ENCODE peak calls at places on chromosomes 5 and 9, in seven cellular contexts. Y, Q, W, B, U, T and F are unnamed samples.

GRCh38 chr5:3518057-3518456 is 77.6 kb upstream of the IRX1 start:
- DNase-seq in Y (no peak), Q (no peak), W (no peak), B (no peak), U (no peak), T (no peak), F (no peak)

GRCh38 chr9:92637886-92638620 is 31.9 kb downstream of the IPPK start:
- DNase-seq in Y (no peak), Q (no peak), W (peak), B (no peak), U (no peak), T (no peak), F (no peak)

GRCh38 chr9:85055506-85056202 is 386.1 kb downstream of the NTRK2 start:
- DNase-seq in Y (no peak), Q (no peak), W (no peak), B (no peak), U (no peak), T (no peak), F (no peak)

GRCh38 chr5:142922223-142922952 is 152.2 kb downstream of the ARHGAP26 start:
- DNase-seq in Y (no peak), Q (peak), W (no peak), B (peak), U (no peak), T (no peak), F (no peak)

GRCh38 chr9:108724669-108725068 is 131.1 kb downstream of the ACTL7B start:
- DNase-seq in Y (no peak), Q (no peak), W (no peak), B (no peak), U (no peak), T (no peak), F (no peak)

GRCh38 chr9:121498487-121499176 is 1.0 kb downstream of the GGTA1 start:
- DNase-seq in Y (peak), Q (peak), W (peak), B (peak), U (no peak), T (no peak), F (no peak)

GRCh38 chr9:81410201-81410600 is 279.1 kb downstream of the TLE1 start:
- DNase-seq in Y (no peak), Q (peak), W (no peak), B (no peak), U (no peak), T (no peak), F (no peak)

GRCh38 chr9:132694144-132694543 is 23.9 kb downstream of the GTF3C4 start:
- DNase-seq in Y (no peak), Q (peak), W (no peak), B (peak), U (peak), T (no peak), F (no peak)

GRCh38 chr5:38681966-38682365 is 125.5 kb upstream of the LIFR start:
- DNase-seq in Y (no peak), Q (no peak), W (no peak), B (peak), U (no peak), T (no peak), F (no peak)

GRCh38 chr5:145637396-145637795 is 197.7 kb downstream of the PRELID2 start:
- DNase-seq in Y (no peak), Q (no peak), W (no peak), B (no peak), U (no peak), T (no peak), F (peak)

GRCh38 chr9:31032206-31032605 is 1352.2 kb upstream of the ACO1 start:
- DNase-seq in Y (no peak), Q (no peak), W (no peak), B (no peak), U (no peak), T (no peak), F (no peak)

GRCh38 chr9:109815366-109815947 is 35.5 kb downstream of the PALM2AKAP2 start:
- DNase-seq in Y (no peak), Q (peak), W (no peak), B (peak), U (no peak), T (no peak), F (no peak)

GRCh38 chr5:6705088-6705487 is 8.1 kb upstream of the TENT4A start:
- DNase-seq in Y (no peak), Q (no peak), W (no peak), B (no peak), U (no peak), T (no peak), F (no peak)

GRCh38 chr9:121454972-121455371 is 44.7 kb downstream of the GGTA1 start:
- DNase-seq in Y (no peak), Q (no peak), W (no peak), B (no peak), U (no peak), T (no peak), F (no peak)

GRCh38 chr9:87661241-87661640 is 64.7 kb upstream of the CTSL start:
- DNase-seq in Y (no peak), Q (no peak), W (no peak), B (no peak), U (no peak), T (no peak), F (no peak)

GRCh38 chr9:134301387-134302129 is 24.7 kb upstream of the RXRA start:
- DNase-seq in Y (peak), Q (no peak), W (no peak), B (no peak), U (no peak), T (no peak), F (no peak)

GRCh38 chr9:127108182-127108876 is 14.1 kb downstream of the ANGPTL2 start:
- DNase-seq in Y (no peak), Q (no peak), W (no peak), B (no peak), U (no peak), T (no peak), F (no peak)

GRCh38 chr9:92749071-92749933 is 15.3 kb downstream of the BICD2 start:
- DNase-seq in Y (peak), Q (no peak), W (no peak), B (no peak), U (no peak), T (no peak), F (no peak)

GRCh38 chr5:146188358-146188757 is 5.9 kb upstream of the LARS1 start:
- DNase-seq in Y (no peak), Q (no peak), W (no peak), B (no peak), U (no peak), T (no peak), F (no peak)

GRCh38 chr5:8848997-8849585 is 696.8 kb downstream of the SEMA5A start:
- DNase-seq in Y (no peak), Q (no peak), W (no peak), B (no peak), U (no peak), T (no peak), F (peak)

GRCh38 chr5:170758481-170758880 is 25.0 kb upstream of the GABRP start:
- DNase-seq in Y (no peak), Q (no peak), W (no peak), B (no peak), U (no peak), T (no peak), F (no peak)

GRCh38 chr5:139181835-139182452 is 16.2 kb downstream of the SIL1 start:
- DNase-seq in Y (no peak), Q (no peak), W (no peak), B (peak), U (no peak), T (no peak), F (no peak)

GRCh38 chr5:3615217-3615616 is 19.6 kb downstream of the IRX1 start:
- DNase-seq in Y (no peak), Q (no peak), W (no peak), B (no peak), U (no peak), T (no peak), F (no peak)

GRCh38 chr9:69645488-69645887 is 26.7 kb downstream of the APBA1 start:
- DNase-seq in Y (no peak), Q (peak), W (no peak), B (no peak), U (no peak), T (no peak), F (no peak)

GRCh38 chr9:129125478-129125877 is 14.3 kb downstream of the PTPA start:
- DNase-seq in Y (no peak), Q (no peak), W (no peak), B (peak), U (no peak), T (no peak), F (no peak)

GRCh38 chr9:19161257-19162025 is 34.1 kb upstream of the PLIN2 start:
- DNase-seq in Y (no peak), Q (no peak), W (peak), B (peak), U (peak), T (no peak), F (peak)

GRCh38 chr5:116524966-116525365 is 49.7 kb downstream of the SEMA6A start:
- DNase-seq in Y (no peak), Q (no peak), W (no peak), B (no peak), U (no peak), T (no peak), F (no peak)

GRCh38 chr5:180470966-180471582 is 23.1 kb upstream of the CNOT6 start:
- DNase-seq in Y (peak), Q (peak), W (no peak), B (peak), U (peak), T (peak), F (no peak)

GRCh38 chr9:8863064-8863463 is 1063.5 kb upstream of the DMAC1 start:
- DNase-seq in Y (no peak), Q (no peak), W (no peak), B (no peak), U (no peak), T (no peak), F (no peak)

GRCh38 chr5:32526815-32527214 is 58.5 kb upstream of the SUB1 start:
- DNase-seq in Y (no peak), Q (no peak), W (no peak), B (no peak), U (no peak), T (no peak), F (no peak)

GRCh38 chr9:125750656-125751035 is 3.5 kb downstream of the PBX3 start:
- DNase-seq in Y (no peak), Q (no peak), W (no peak), B (no peak), U (no peak), T (no peak), F (no peak)

GRCh38 chr5:29378104-29378503 is 1815.4 kb upstream of the CDH6 start:
- DNase-seq in Y (no peak), Q (no peak), W (no peak), B (no peak), U (no peak), T (no peak), F (no peak)

GRCh38 chr5:16492398-16493175 is 27.0 kb upstream of the ZNF622 start:
- DNase-seq in Y (peak), Q (peak), W (no peak), B (no peak), U (no peak), T (no peak), F (peak)

GRCh38 chr5:100902406-100903035 is 561 bp downstream of the ST8SIA4 start:
- DNase-seq in Y (peak), Q (no peak), W (no peak), B (peak), U (no peak), T (no peak), F (no peak)

GRCh38 chr9:18327106-18327505 is 146.8 kb upstream of the ADAMTSL1 start:
- DNase-seq in Y (no peak), Q (no peak), W (no peak), B (no peak), U (no peak), T (no peak), F (no peak)

GRCh38 chr9:116939605-116940004 is 252.5 kb downstream of the TRIM32 start:
- DNase-seq in Y (no peak), Q (no peak), W (no peak), B (no peak), U (no peak), T (no peak), F (no peak)